ENCODE peak calls at places on chromosomes 16 and 17, in six cellular contexts. One of them, this sample, is unnamed.

GRCh38 chr17:30336369-30337171 is 2.7 kb upstream of the TMIGD1 start:
- DNase-seq in EH: peak; percentile 67
- DNase-seq in fibroblast of mammary gland: peak; percentile 64
- DNase-seq in T follicular helper cell: peak; percentile 44
- DNase-seq in activated CD8-positive, alpha-beta T cell treated with anti-CD3 and anti-CD28 coated beads for 36 hours: peak; percentile 70
- DNase-seq in heart right ventricle: peak; percentile 9
- DNase-seq in this sample: peak; percentile 58

GRCh38 chr17:57097832-57098421 is 12.9 kb downstream of the AKAP1 start:
- DNase-seq in EH: peak; percentile 88
- DNase-seq in activated CD8-positive, alpha-beta T cell treated with anti-CD3 and anti-CD28 coated beads for 36 hours: no peak
- DNase-seq in fibroblast of mammary gland: peak; percentile 87
- DNase-seq in heart right ventricle: peak; percentile 74
- DNase-seq in T follicular helper cell: no peak
- DNase-seq in this sample: no peak

GRCh38 chr16:48522041-48522440 is 87.9 kb downstream of the N4BP1 start:
- DNase-seq in activated CD8-positive, alpha-beta T cell treated with anti-CD3 and anti-CD28 coated beads for 36 hours: no peak
- DNase-seq in T follicular helper cell: no peak
- DNase-seq in heart right ventricle: no peak
- DNase-seq in fibroblast of mammary gland: no peak
- DNase-seq in EH: no peak
- DNase-seq in this sample: no peak

GRCh38 chr17:19376799-19377198 is 1.5 kb upstream of the MAPK7 start:
- DNase-seq in heart right ventricle: no peak
- DNase-seq in activated CD8-positive, alpha-beta T cell treated with anti-CD3 and anti-CD28 coated beads for 36 hours: peak; percentile 45
- DNase-seq in fibroblast of mammary gland: no peak
- DNase-seq in T follicular helper cell: no peak
- DNase-seq in EH: no peak
- DNase-seq in this sample: no peak

GRCh38 chr16:74573622-74574021 is 33.3 kb downstream of the GLG1 start:
- DNase-seq in activated CD8-positive, alpha-beta T cell treated with anti-CD3 and anti-CD28 coated beads for 36 hours: no peak
- DNase-seq in T follicular helper cell: no peak
- DNase-seq in EH: peak; percentile 8
- DNase-seq in heart right ventricle: no peak
- DNase-seq in fibroblast of mammary gland: no peak
- DNase-seq in this sample: no peak

GRCh38 chr17:1487939-1488825 is 4.3 kb downstream of the MYO1C start:
- DNase-seq in activated CD8-positive, alpha-beta T cell treated with anti-CD3 and anti-CD28 coated beads for 36 hours: peak; percentile 61
- DNase-seq in EH: peak; percentile 93
- DNase-seq in T follicular helper cell: peak; percentile 65
- DNase-seq in heart right ventricle: peak; percentile 91
- DNase-seq in fibroblast of mammary gland: peak; percentile 72
- DNase-seq in this sample: peak; percentile 72

GRCh38 chr16:14070555-14070876 is 603 bp upstream of the MRTFB start:
- DNase-seq in heart right ventricle: no peak
- DNase-seq in EH: no peak
- DNase-seq in fibroblast of mammary gland: no peak
- DNase-seq in T follicular helper cell: no peak
- DNase-seq in activated CD8-positive, alpha-beta T cell treated with anti-CD3 and anti-CD28 coated beads for 36 hours: no peak
- DNase-seq in this sample: no peak

GRCh38 chr16:83305092-83305491 is 502.7 kb upstream of the HSBP1 start:
- DNase-seq in fibroblast of mammary gland: peak; percentile 70
- DNase-seq in heart right ventricle: no peak
- DNase-seq in EH: peak; percentile 93
- DNase-seq in activated CD8-positive, alpha-beta T cell treated with anti-CD3 and anti-CD28 coated beads for 36 hours: no peak
- DNase-seq in T follicular helper cell: no peak
- DNase-seq in this sample: no peak

GRCh38 chr17:43615330-43615729 is 46.4 kb downstream of the MEOX1 start:
- DNase-seq in activated CD8-positive, alpha-beta T cell treated with anti-CD3 and anti-CD28 coated beads for 36 hours: no peak
- DNase-seq in heart right ventricle: no peak
- DNase-seq in T follicular helper cell: no peak
- DNase-seq in fibroblast of mammary gland: peak; percentile 69
- DNase-seq in EH: no peak
- DNase-seq in this sample: no peak

GRCh38 chr16:48382131-48382530 is 3.1 kb downstream of the SIAH1 start:
- DNase-seq in EH: no peak
- DNase-seq in activated CD8-positive, alpha-beta T cell treated with anti-CD3 and anti-CD28 coated beads for 36 hours: no peak
- DNase-seq in T follicular helper cell: no peak
- DNase-seq in fibroblast of mammary gland: no peak
- DNase-seq in heart right ventricle: no peak
- DNase-seq in this sample: no peak

GRCh38 chr17:65797809-65798208 is 236.4 kb upstream of the AXIN2 start:
- DNase-seq in activated CD8-positive, alpha-beta T cell treated with anti-CD3 and anti-CD28 coated beads for 36 hours: peak; percentile 53
- DNase-seq in heart right ventricle: no peak
- DNase-seq in T follicular helper cell: no peak
- DNase-seq in fibroblast of mammary gland: peak; percentile 20
- DNase-seq in EH: peak; percentile 13
- DNase-seq in this sample: peak; percentile 22

GRCh38 chr17:49016775-49017463 is 19.7 kb downstream of the IGF2BP1 start:
- DNase-seq in T follicular helper cell: no peak
- DNase-seq in activated CD8-positive, alpha-beta T cell treated with anti-CD3 and anti-CD28 coated beads for 36 hours: no peak
- DNase-seq in fibroblast of mammary gland: peak; percentile 55
- DNase-seq in heart right ventricle: no peak
- DNase-seq in EH: peak; percentile 80
- DNase-seq in this sample: no peak

GRCh38 chr16:19885456-19886060 is 910 bp upstream of the GPRC5B start:
- DNase-seq in activated CD8-positive, alpha-beta T cell treated with anti-CD3 and anti-CD28 coated beads for 36 hours: peak; percentile 15
- DNase-seq in fibroblast of mammary gland: no peak
- DNase-seq in EH: no peak
- DNase-seq in T follicular helper cell: no peak
- DNase-seq in heart right ventricle: peak; percentile 22
- DNase-seq in this sample: no peak

GRCh38 chr16:77993111-77993571 is 29.2 kb upstream of the CLEC3A start:
- DNase-seq in fibroblast of mammary gland: peak; percentile 68
- DNase-seq in T follicular helper cell: no peak
- DNase-seq in heart right ventricle: no peak
- DNase-seq in EH: peak; percentile 6
- DNase-seq in activated CD8-positive, alpha-beta T cell treated with anti-CD3 and anti-CD28 coated beads for 36 hours: no peak
- DNase-seq in this sample: no peak

GRCh38 chr16:56289862-56290261 is 98.6 kb downstream of the GNAO1 start:
- DNase-seq in activated CD8-positive, alpha-beta T cell treated with anti-CD3 and anti-CD28 coated beads for 36 hours: no peak
- DNase-seq in fibroblast of mammary gland: no peak
- DNase-seq in heart right ventricle: no peak
- DNase-seq in T follicular helper cell: no peak
- DNase-seq in EH: no peak
- DNase-seq in this sample: no peak

GRCh38 chr17:42428141-42428944 is 5.3 kb upstream of the CAVIN1 start:
- DNase-seq in fibroblast of mammary gland: peak; percentile 99
- DNase-seq in heart right ventricle: peak; percentile 54
- DNase-seq in T follicular helper cell: no peak
- DNase-seq in activated CD8-positive, alpha-beta T cell treated with anti-CD3 and anti-CD28 coated beads for 36 hours: peak; percentile 60
- DNase-seq in EH: peak; percentile 99
- DNase-seq in this sample: peak; percentile 40

GRCh38 chr17:1461193-1461944 is 5.3 kb upstream of the CRK start:
- DNase-seq in EH: peak; percentile 46
- DNase-seq in activated CD8-positive, alpha-beta T cell treated with anti-CD3 and anti-CD28 coated beads for 36 hours: no peak
- DNase-seq in heart right ventricle: no peak
- DNase-seq in fibroblast of mammary gland: no peak
- DNase-seq in T follicular helper cell: no peak
- DNase-seq in this sample: no peak

GRCh38 chr17:15123593-15124590 is 141.2 kb downstream of the PMP22 start:
- DNase-seq in T follicular helper cell: no peak
- DNase-seq in activated CD8-positive, alpha-beta T cell treated with anti-CD3 and anti-CD28 coated beads for 36 hours: no peak
- DNase-seq in heart right ventricle: no peak
- DNase-seq in fibroblast of mammary gland: peak; percentile 93
- DNase-seq in EH: peak; percentile 98
- DNase-seq in this sample: no peak

GRCh38 chr17:66686601-66687000 is 148.3 kb upstream of the CACNG5 start:
- DNase-seq in EH: no peak
- DNase-seq in fibroblast of mammary gland: no peak
- DNase-seq in activated CD8-positive, alpha-beta T cell treated with anti-CD3 and anti-CD28 coated beads for 36 hours: no peak
- DNase-seq in T follicular helper cell: no peak
- DNase-seq in heart right ventricle: no peak
- DNase-seq in this sample: no peak

GRCh38 chr16:68752602-68753001 is 15.5 kb downstream of the CDH1 start:
- DNase-seq in EH: no peak
- DNase-seq in activated CD8-positive, alpha-beta T cell treated with anti-CD3 and anti-CD28 coated beads for 36 hours: peak; percentile 88
- DNase-seq in fibroblast of mammary gland: no peak
- DNase-seq in T follicular helper cell: no peak
- DNase-seq in heart right ventricle: no peak
- DNase-seq in this sample: peak; percentile 37

GRCh38 chr16:74817851-74818250 is 43.2 kb upstream of the FA2H start:
- DNase-seq in EH: no peak
- DNase-seq in heart right ventricle: no peak
- DNase-seq in activated CD8-positive, alpha-beta T cell treated with anti-CD3 and anti-CD28 coated beads for 36 hours: no peak
- DNase-seq in T follicular helper cell: no peak
- DNase-seq in fibroblast of mammary gland: no peak
- DNase-seq in this sample: no peak

GRCh38 chr17:82611140-82612058 is 36.8 kb downstream of the WDR45B start:
- DNase-seq in T follicular helper cell: no peak
- DNase-seq in fibroblast of mammary gland: peak; percentile 39
- DNase-seq in activated CD8-positive, alpha-beta T cell treated with anti-CD3 and anti-CD28 coated beads for 36 hours: peak; percentile 31
- DNase-seq in EH: peak; percentile 15
- DNase-seq in heart right ventricle: no peak
- DNase-seq in this sample: no peak

GRCh38 chr16:88306860-88307545 is 75.8 kb upstream of the ZNF469 start:
- DNase-seq in T follicular helper cell: no peak
- DNase-seq in heart right ventricle: no peak
- DNase-seq in EH: peak; percentile 99
- DNase-seq in activated CD8-positive, alpha-beta T cell treated with anti-CD3 and anti-CD28 coated beads for 36 hours: no peak
- DNase-seq in fibroblast of mammary gland: peak; percentile 98
- DNase-seq in this sample: no peak

GRCh38 chr17:35160354-35161201 is 13.0 kb downstream of the UNC45B start:
- DNase-seq in activated CD8-positive, alpha-beta T cell treated with anti-CD3 and anti-CD28 coated beads for 36 hours: peak; percentile 32
- DNase-seq in T follicular helper cell: peak; percentile 19
- DNase-seq in fibroblast of mammary gland: no peak
- DNase-seq in EH: no peak
- DNase-seq in heart right ventricle: no peak
- DNase-seq in this sample: peak; percentile 23

GRCh38 chr17:82374626-82375331 is 3.2 kb downstream of the UTS2R start:
- DNase-seq in T follicular helper cell: no peak
- DNase-seq in EH: no peak
- DNase-seq in fibroblast of mammary gland: no peak
- DNase-seq in heart right ventricle: no peak
- DNase-seq in activated CD8-positive, alpha-beta T cell treated with anti-CD3 and anti-CD28 coated beads for 36 hours: no peak
- DNase-seq in this sample: no peak

This sample was measured in activated naive CD4-positive, alpha-beta T cell treated with Interleukin-2 at 50 U/mL for 16 hours.